ENCODE peak calls at places on chromosomes 4 and X, in eight cellular contexts. One of them, this sample, is unnamed.

GRCh38 chr4:182391111-182391684 is 148.0 kb downstream of the TENM3 start:
- DNase-seq in prostate gland: no peak
- DNase-seq in body of pancreas: no peak
- DNase-seq in ovary: no peak
- DNase-seq in heart left ventricle: no peak
- DNase-seq in IMR-90: no peak
- DNase-seq in suprapubic skin: no peak
- DNase-seq in lower leg skin: no peak
- DNase-seq in this sample: no peak

GRCh38 chr4:5027366-5027765 is 8.1 kb upstream of the CYTL1 start:
- DNase-seq in heart left ventricle: no peak
- DNase-seq in suprapubic skin: no peak
- DNase-seq in body of pancreas: no peak
- DNase-seq in prostate gland: no peak
- DNase-seq in IMR-90: peak
- DNase-seq in lower leg skin: no peak
- DNase-seq in ovary: no peak
- DNase-seq in this sample: no peak

GRCh38 chrX:77689376-77689775 is 96.6 kb downstream of the ATRX start:
- DNase-seq in suprapubic skin: no peak
- DNase-seq in heart left ventricle: no peak
- DNase-seq in ovary: no peak
- DNase-seq in body of pancreas: no peak
- DNase-seq in IMR-90: no peak
- DNase-seq in prostate gland: no peak
- DNase-seq in lower leg skin: no peak
- DNase-seq in this sample: no peak

GRCh38 chr4:108370291-108370690 is 201.6 kb upstream of the LEF1 start:
- DNase-seq in body of pancreas: no peak
- DNase-seq in ovary: no peak
- DNase-seq in heart left ventricle: no peak
- DNase-seq in IMR-90: no peak
- DNase-seq in lower leg skin: no peak
- DNase-seq in suprapubic skin: no peak
- DNase-seq in prostate gland: no peak
- DNase-seq in this sample: no peak

GRCh38 chrX:68743754-68744153 is 85.1 kb upstream of the EFNB1 start:
- DNase-seq in IMR-90: no peak
- DNase-seq in heart left ventricle: no peak
- DNase-seq in lower leg skin: peak
- DNase-seq in prostate gland: no peak
- DNase-seq in suprapubic skin: no peak
- DNase-seq in body of pancreas: no peak
- DNase-seq in ovary: no peak
- DNase-seq in this sample: no peak

GRCh38 chr4:108596389-108596788 is 24.0 kb upstream of the RPL34 start:
- DNase-seq in suprapubic skin: no peak
- DNase-seq in lower leg skin: no peak
- DNase-seq in body of pancreas: no peak
- DNase-seq in IMR-90: peak
- DNase-seq in prostate gland: no peak
- DNase-seq in heart left ventricle: no peak
- DNase-seq in ovary: no peak
- DNase-seq in this sample: no peak

GRCh38 chr4:23789765-23790164 is 100.1 kb downstream of the PPARGC1A start:
- DNase-seq in lower leg skin: no peak
- DNase-seq in suprapubic skin: peak
- DNase-seq in prostate gland: no peak
- DNase-seq in IMR-90: peak
- DNase-seq in body of pancreas: peak
- DNase-seq in ovary: no peak
- DNase-seq in heart left ventricle: peak
- DNase-seq in this sample: peak

GRCh38 chr4:123390846-123391456 is 5.6 kb upstream of the SPRY1 start:
- DNase-seq in ovary: no peak
- DNase-seq in lower leg skin: no peak
- DNase-seq in IMR-90: peak
- DNase-seq in heart left ventricle: no peak
- DNase-seq in body of pancreas: no peak
- DNase-seq in prostate gland: no peak
- DNase-seq in suprapubic skin: no peak
- DNase-seq in this sample: no peak

GRCh38 chrX:70433848-70434351 is 10.7 kb upstream of the DLG3 start:
- DNase-seq in IMR-90: peak
- DNase-seq in body of pancreas: peak
- DNase-seq in heart left ventricle: peak
- DNase-seq in prostate gland: peak
- DNase-seq in ovary: peak
- DNase-seq in lower leg skin: peak
- DNase-seq in suprapubic skin: no peak
- DNase-seq in this sample: peak
- TF ChIP-seq POLR2A in IMR-90: no peak
- TF ChIP-seq POLR2A in body of pancreas: peak
- TF ChIP-seq POLR2A in heart left ventricle: no peak
- TF ChIP-seq POLR2A in prostate gland: no peak
- TF ChIP-seq POLR2A in ovary: no peak
- TF ChIP-seq POLR2A in lower leg skin: no peak
- TF ChIP-seq POLR2A in suprapubic skin: no peak
- TF ChIP-seq POLR2A in this sample: no peak

GRCh38 chrX:49269768-49270248 is at the start of gene PPP1R3F:
- DNase-seq in prostate gland: no peak
- DNase-seq in body of pancreas: no peak
- DNase-seq in heart left ventricle: no peak
- DNase-seq in IMR-90: no peak
- DNase-seq in lower leg skin: no peak
- DNase-seq in suprapubic skin: no peak
- DNase-seq in ovary: no peak
- DNase-seq in this sample: no peak
- TF ChIP-seq POLR2A in prostate gland: peak
- TF ChIP-seq POLR2A in body of pancreas: peak
- TF ChIP-seq POLR2A in heart left ventricle: no peak
- TF ChIP-seq POLR2A in IMR-90: peak
- TF ChIP-seq POLR2A in lower leg skin: no peak
- TF ChIP-seq POLR2A in suprapubic skin: peak
- TF ChIP-seq POLR2A in ovary: peak
- TF ChIP-seq POLR2A in this sample: no peak

GRCh38 chr4:52135166-52135565 is 84.1 kb downstream of the SPATA18 start:
- DNase-seq in body of pancreas: no peak
- DNase-seq in IMR-90: no peak
- DNase-seq in lower leg skin: no peak
- DNase-seq in suprapubic skin: no peak
- DNase-seq in prostate gland: no peak
- DNase-seq in heart left ventricle: no peak
- DNase-seq in ovary: no peak
- DNase-seq in this sample: no peak
- TF ChIP-seq POLR2A in body of pancreas: no peak
- TF ChIP-seq POLR2A in IMR-90: no peak
- TF ChIP-seq POLR2A in lower leg skin: no peak
- TF ChIP-seq POLR2A in suprapubic skin: no peak
- TF ChIP-seq POLR2A in prostate gland: no peak
- TF ChIP-seq POLR2A in heart left ventricle: no peak
- TF ChIP-seq POLR2A in ovary: no peak
- TF ChIP-seq POLR2A in this sample: no peak

DNA sequence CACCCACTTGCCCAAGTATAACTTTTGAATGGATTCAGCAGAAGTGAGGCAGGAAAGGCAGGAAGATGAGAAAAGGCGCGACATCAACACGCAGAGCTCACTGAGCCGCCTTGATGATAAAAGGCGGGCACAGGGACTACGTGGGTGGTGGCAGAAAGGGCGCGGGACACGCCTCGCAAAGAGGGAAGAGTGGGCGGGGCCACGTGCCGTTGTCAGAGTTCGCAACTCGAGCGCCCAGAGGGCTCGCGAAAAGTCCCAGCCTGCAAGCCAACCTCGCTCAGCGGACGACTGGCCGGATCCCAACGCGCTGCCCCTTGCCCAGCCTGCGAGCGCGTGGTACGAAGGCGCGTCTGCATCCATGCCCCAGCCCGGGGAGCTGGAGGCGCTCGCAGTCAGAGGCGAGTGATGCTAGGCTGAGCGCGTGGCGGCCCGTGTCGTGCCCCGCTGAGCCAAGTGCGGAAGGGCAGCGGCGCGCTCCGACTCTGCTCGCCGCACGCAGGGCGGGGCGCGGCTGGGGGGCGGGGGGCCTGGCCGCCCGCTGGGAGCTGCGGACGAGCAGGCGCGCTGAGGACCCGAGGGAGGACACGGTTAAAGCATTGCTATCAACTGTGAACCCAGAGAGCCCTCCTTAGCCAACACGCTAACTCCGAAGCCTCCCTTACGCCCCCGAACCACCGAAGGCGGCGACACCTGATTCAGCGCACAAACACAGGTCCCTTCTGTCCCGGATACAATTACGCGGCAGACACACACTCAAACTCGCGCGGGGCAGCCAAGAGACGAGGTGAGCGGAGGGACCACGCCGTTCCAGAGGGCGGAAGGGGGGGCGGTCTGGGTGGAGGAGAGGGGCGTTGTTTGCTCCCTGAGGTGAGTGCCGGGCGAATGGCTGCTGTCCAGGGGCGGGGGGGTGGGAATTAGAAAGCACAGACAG is at the start of gene UGT8:
- DNase-seq in heart left ventricle: no peak
- DNase-seq in IMR-90: no peak
- DNase-seq in suprapubic skin: no peak
- DNase-seq in lower leg skin: no peak
- DNase-seq in prostate gland: no peak
- DNase-seq in ovary: peak
- DNase-seq in body of pancreas: peak
- DNase-seq in this sample: peak
- TF ChIP-seq POLR2A in heart left ventricle: no peak
- TF ChIP-seq POLR2A in IMR-90: no peak
- TF ChIP-seq POLR2A in suprapubic skin: no peak
- TF ChIP-seq POLR2A in lower leg skin: no peak
- TF ChIP-seq POLR2A in prostate gland: no peak
- TF ChIP-seq POLR2A in ovary: no peak
- TF ChIP-seq POLR2A in body of pancreas: peak
- TF ChIP-seq POLR2A in this sample: no peak

This sample was measured in breast epithelium.